ENCODE peak calls at places on chromosomes 12 and 14, in five cellular contexts. S, A, X, Y and P are unnamed samples.

GRCh38 chr14:26863736-26864135 is 265.9 kb upstream of the NOVA1 start:
- DNase-seq in S (no peak), A (peak), X (no peak), Y (no peak), P (no peak)

GRCh38 chr14:53331247-53331646 is 178.1 kb upstream of the DDHD1 start:
- DNase-seq in S (no peak), A (no peak), X (no peak), Y (no peak), P (no peak)

GRCh38 chr14:105389976-105390848 is 8.1 kb upstream of the TEX22 start:
- DNase-seq in S (no peak), A (no peak), X (no peak), Y (no peak), P (no peak)

GRCh38 chr14:28756896-28757570 is 9.6 kb upstream of the FOXG1 start:
- DNase-seq in S (no peak), A (peak), X (no peak), Y (no peak), P (peak)

GRCh38 chr12:62466018-62466595 is 519 bp upstream of the MON2 start:
- DNase-seq in S (no peak), A (no peak), X (peak), Y (peak), P (peak)

GRCh38 chr12:131860472-131861260 is 32.5 kb downstream of the MMP17 start:
- DNase-seq in S (no peak), A (no peak), X (peak), Y (peak), P (no peak)

GRCh38 chr12:94151577-94151976 is 3.2 kb downstream of the PLXNC1 start:
- DNase-seq in S (no peak), A (no peak), X (no peak), Y (no peak), P (no peak)

GRCh38 chr14:90601521-90601920 is 204.7 kb downstream of the CALM1 start:
- DNase-seq in S (no peak), A (no peak), X (no peak), Y (no peak), P (no peak)

GRCh38 chr14:103887170-103887501 is 39.8 kb upstream of the PPP1R13B start:
- DNase-seq in S (no peak), A (no peak), X (no peak), Y (no peak), P (no peak)

GRCh38 chr12:11347810-11348209 is 37.6 kb upstream of the PRB4 start:
- DNase-seq in S (no peak), A (no peak), X (no peak), Y (no peak), P (no peak)
- TF ChIP-seq CTCF in S (no peak), A (no peak), X (no peak), Y (no peak), P (peak)

GRCh38 chr12:55681142-55682077 is 26.3 kb downstream of the ITGA7 start:
- DNase-seq in S (no peak), A (no peak), X (peak), Y (peak), P (peak)
- TF ChIP-seq CTCF in S (no peak), A (peak), X (no peak), Y (no peak), P (no peak)

DNA sequence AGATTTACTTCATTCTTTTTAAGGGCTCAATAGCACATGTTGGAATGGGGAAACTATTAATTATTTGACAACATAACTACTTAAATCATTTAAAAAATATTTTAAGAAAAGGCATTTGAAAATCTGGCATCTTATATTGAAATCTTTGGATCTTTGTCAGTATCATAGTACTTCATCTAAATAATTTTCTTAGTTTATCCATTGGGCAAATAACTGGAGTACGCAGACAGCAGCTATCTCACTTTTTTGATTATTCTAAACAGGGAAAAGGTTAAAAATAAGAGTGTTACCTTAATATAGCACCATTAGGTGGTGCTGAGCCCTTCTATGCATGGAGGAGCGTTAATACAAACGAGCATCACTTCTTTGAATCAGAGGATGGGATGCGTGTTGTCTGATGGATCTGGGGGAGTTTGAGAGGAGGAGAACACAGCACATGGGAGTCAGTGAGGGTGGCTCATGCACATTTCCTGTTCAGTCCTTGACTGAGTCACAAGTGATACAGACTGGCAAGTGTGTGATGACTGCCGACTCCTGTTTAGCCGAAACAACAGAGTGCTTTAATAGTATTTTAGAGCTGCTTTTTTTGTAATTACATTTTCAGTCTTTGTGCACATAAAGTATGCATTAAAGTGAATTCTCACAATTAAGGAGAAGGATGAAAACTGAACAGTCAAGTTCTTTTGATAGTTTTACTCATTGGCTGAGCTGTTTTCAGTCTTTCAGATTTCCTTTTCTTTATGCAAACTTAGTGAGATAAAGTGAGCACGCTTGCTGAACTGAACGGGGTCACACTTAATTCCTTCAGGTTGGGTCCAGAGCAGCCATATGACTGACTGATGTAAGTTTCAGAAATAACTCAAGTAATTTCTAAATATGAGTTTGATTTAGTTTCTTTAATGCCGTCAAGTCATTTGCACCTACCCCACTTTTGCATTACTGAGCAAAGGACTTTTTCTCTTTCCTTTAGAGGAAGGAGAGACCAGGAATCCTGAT is 92.7 kb downstream of the DIP2B start:
- DNase-seq in S (peak), A (no peak), X (no peak), Y (no peak), P (no peak)
- TF ChIP-seq CTCF in S (no peak), A (peak), X (no peak), Y (no peak), P (no peak)

GRCh38 chr14:92655372-92655771 is 93.1 kb downstream of the LGMN start:
- DNase-seq in S (no peak), A (no peak), X (no peak), Y (no peak), P (no peak)

GRCh38 chr14:92653162-92653651 is 95.2 kb downstream of the LGMN start:
- DNase-seq in S (no peak), A (no peak), X (no peak), Y (no peak), P (no peak)

GRCh38 chr14:92652413-92653151 is 95.8 kb downstream of the LGMN start:
- DNase-seq in S (no peak), A (no peak), X (no peak), Y (no peak), P (no peak)

GRCh38 chr14:92655802-92656201 is 92.6 kb downstream of the LGMN start:
- DNase-seq in S (no peak), A (no peak), X (no peak), Y (no peak), P (no peak)

DNA sequence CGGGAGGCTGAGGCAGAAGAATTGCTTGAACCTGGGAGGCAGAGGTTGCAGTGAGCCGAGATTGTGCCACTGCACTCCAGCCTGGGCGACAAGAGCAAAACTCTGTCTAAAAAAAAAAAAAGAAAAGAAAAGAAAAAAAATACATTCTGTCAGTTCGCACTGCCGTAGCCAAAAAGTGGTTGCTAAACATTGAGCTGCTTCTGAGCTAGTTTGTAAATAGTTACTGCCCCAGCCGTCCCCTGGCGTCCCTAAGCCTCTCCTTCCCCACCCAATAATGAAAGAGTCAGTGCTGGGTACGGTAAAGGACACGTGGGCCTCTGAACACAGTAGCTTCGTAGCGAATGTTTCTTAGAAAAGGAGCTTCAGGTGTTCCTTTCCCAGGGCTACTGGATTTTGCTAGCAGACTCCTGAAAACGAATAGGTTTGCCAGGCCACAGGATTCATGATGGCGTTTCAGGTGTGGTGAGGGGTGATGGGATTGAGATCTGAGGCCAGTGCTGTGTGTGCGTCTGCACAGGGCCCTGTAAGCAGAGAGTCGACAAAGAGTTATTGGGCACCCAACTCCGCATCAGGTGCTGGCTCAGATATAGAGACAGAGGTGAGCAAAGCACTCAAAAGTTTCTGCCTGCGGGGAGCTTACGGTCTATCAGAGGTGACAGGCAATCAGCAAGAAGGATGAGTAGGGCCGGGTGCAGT is 94.1 kb downstream of the LGMN start:
- DNase-seq in S (no peak), A (no peak), X (no peak), Y (no peak), P (no peak)
- TF ChIP-seq CTCF in S (no peak), A (no peak), X (no peak), Y (no peak), P (no peak)

GRCh38 chr12:45988259-45988658 is 2.1 kb downstream of the SCAF11 start:
- DNase-seq in S (no peak), A (no peak), X (no peak), Y (no peak), P (no peak)

GRCh38 chr12:45990468-45991288 is at the start of gene SCAF11:
- DNase-seq in S (peak), A (peak), X (peak), Y (peak), P (peak)

GRCh38 chr12:45989277-45989856 is 1.0 kb downstream of the SCAF11 start:
- DNase-seq in S (no peak), A (no peak), X (no peak), Y (peak), P (no peak)

GRCh38 chr12:45991289-45992249 is 1.2 kb upstream of the SCAF11 start:
- DNase-seq in S (peak), A (no peak), X (peak), Y (peak), P (peak)

GRCh38 chr12:45989857-45990467 is 412 bp downstream of the SCAF11 start:
- DNase-seq in S (peak), A (no peak), X (peak), Y (no peak), P (no peak)
- TF ChIP-seq CTCF in S (no peak), A (no peak), X (no peak), Y (no peak), P (no peak)

GRCh38 chr14:96304956-96305355 is 48.9 kb downstream of the BDKRB1 start:
- DNase-seq in S (no peak), A (no peak), X (no peak), Y (no peak), P (peak)
- TF ChIP-seq CTCF in S (no peak), A (peak), X (no peak), Y (no peak), P (peak)

GRCh38 chr12:4046150-4046845 is 173.1 kb upstream of the PARP11 start:
- DNase-seq in S (no peak), A (no peak), X (no peak), Y (no peak), P (no peak)
- TF ChIP-seq CTCF in S (no peak), A (no peak), X (no peak), Y (no peak), P (no peak)

GRCh38 chr12:7642876-7643309 is 22.8 kb downstream of the APOBEC1 start:
- DNase-seq in S (no peak), A (no peak), X (no peak), Y (no peak), P (peak)
- TF ChIP-seq CTCF in S (no peak), A (peak), X (no peak), Y (no peak), P (peak)

GRCh38 chr14:106840258-106840657 is 1313.9 kb downstream of the TMEM121 start:
- DNase-seq in S (no peak), A (no peak), X (no peak), Y (no peak), P (no peak)
- TF ChIP-seq CTCF in S (peak), A (no peak), X (no peak), Y (no peak), P (no peak)